ENCODE peak calls at places on chromosomes 2 and 18, in nine cellular contexts. One of them, this sample, is unnamed.

GRCh38 chr18:36355511-36355910 is 58.0 kb downstream of the FHOD3 start:
- DNase-seq in cardiac fibroblast: no peak
- DNase-seq in NT2/D1: no peak
- DNase-seq in iPS DF 6.9: no peak
- DNase-seq in HFF-Myc: no peak
- DNase-seq in GM12865: no peak
- DNase-seq in right lobe of liver: no peak
- DNase-seq in esophagus squamous epithelium: no peak
- DNase-seq in fibroblast of mammary gland: peak
- DNase-seq in this sample: no peak

GRCh38 chr2:85992611-85993010 is 103.8 kb upstream of the ST3GAL5 start:
- DNase-seq in cardiac fibroblast: no peak
- DNase-seq in NT2/D1: no peak
- DNase-seq in iPS DF 6.9: no peak
- DNase-seq in HFF-Myc: no peak
- DNase-seq in GM12865: no peak
- DNase-seq in right lobe of liver: peak
- DNase-seq in esophagus squamous epithelium: no peak
- DNase-seq in fibroblast of mammary gland: no peak
- DNase-seq in this sample: no peak

GRCh38 chr2:105400138-105400540 is 1.3 kb upstream of the FHL2 start:
- DNase-seq in cardiac fibroblast: no peak
- DNase-seq in NT2/D1: no peak
- DNase-seq in iPS DF 6.9: no peak
- DNase-seq in HFF-Myc: no peak
- DNase-seq in GM12865: no peak
- DNase-seq in right lobe of liver: no peak
- DNase-seq in esophagus squamous epithelium: no peak
- DNase-seq in fibroblast of mammary gland: no peak
- DNase-seq in this sample: no peak

GRCh38 chr2:26561918-26562810 is 79.0 kb downstream of the CIB4 start:
- DNase-seq in cardiac fibroblast: peak
- DNase-seq in NT2/D1: no peak
- DNase-seq in iPS DF 6.9: no peak
- DNase-seq in HFF-Myc: no peak
- DNase-seq in GM12865: peak
- DNase-seq in right lobe of liver: peak
- DNase-seq in esophagus squamous epithelium: no peak
- DNase-seq in fibroblast of mammary gland: peak
- DNase-seq in this sample: peak

GRCh38 chr2:241680827-241681599 is 5.6 kb downstream of the DTYMK start:
- DNase-seq in cardiac fibroblast: peak
- DNase-seq in NT2/D1: no peak
- DNase-seq in iPS DF 6.9: no peak
- DNase-seq in HFF-Myc: peak
- DNase-seq in GM12865: no peak
- DNase-seq in right lobe of liver: no peak
- DNase-seq in esophagus squamous epithelium: no peak
- DNase-seq in fibroblast of mammary gland: peak
- DNase-seq in this sample: peak

GRCh38 chr2:8154936-8155335 is 526.9 kb upstream of the ID2 start:
- DNase-seq in cardiac fibroblast: no peak
- DNase-seq in NT2/D1: no peak
- DNase-seq in iPS DF 6.9: no peak
- DNase-seq in HFF-Myc: no peak
- DNase-seq in GM12865: peak
- DNase-seq in right lobe of liver: no peak
- DNase-seq in esophagus squamous epithelium: no peak
- DNase-seq in fibroblast of mammary gland: peak
- DNase-seq in this sample: no peak

GRCh38 chr2:240556553-240557100 is 1.2 kb downstream of the ANKMY1 start:
- DNase-seq in cardiac fibroblast: peak
- DNase-seq in NT2/D1: peak
- DNase-seq in iPS DF 6.9: no peak
- DNase-seq in HFF-Myc: no peak
- DNase-seq in GM12865: peak
- DNase-seq in right lobe of liver: no peak
- DNase-seq in esophagus squamous epithelium: no peak
- DNase-seq in fibroblast of mammary gland: peak
- DNase-seq in this sample: peak

GRCh38 chr2:209648714-209649113 is 122.9 kb upstream of the UNC80 start:
- DNase-seq in cardiac fibroblast: peak
- DNase-seq in NT2/D1: no peak
- DNase-seq in iPS DF 6.9: no peak
- DNase-seq in HFF-Myc: no peak
- DNase-seq in GM12865: no peak
- DNase-seq in right lobe of liver: no peak
- DNase-seq in esophagus squamous epithelium: no peak
- DNase-seq in fibroblast of mammary gland: peak
- DNase-seq in this sample: peak

GRCh38 chr2:134988994-134989605 is 58.1 kb downstream of the MAP3K19 start:
- DNase-seq in cardiac fibroblast: peak
- DNase-seq in NT2/D1: no peak
- DNase-seq in iPS DF 6.9: no peak
- DNase-seq in HFF-Myc: peak
- DNase-seq in GM12865: peak
- DNase-seq in right lobe of liver: no peak
- DNase-seq in esophagus squamous epithelium: no peak
- DNase-seq in fibroblast of mammary gland: peak
- DNase-seq in this sample: peak

GRCh38 chr2:236856856-236857616 is 228.7 kb upstream of the COPS8 start:
- DNase-seq in cardiac fibroblast: no peak
- DNase-seq in NT2/D1: no peak
- DNase-seq in iPS DF 6.9: no peak
- DNase-seq in HFF-Myc: no peak
- DNase-seq in GM12865: no peak
- DNase-seq in right lobe of liver: peak
- DNase-seq in esophagus squamous epithelium: no peak
- DNase-seq in fibroblast of mammary gland: no peak
- DNase-seq in this sample: no peak

GRCh38 chr2:101901241-101901640 is 90.5 kb upstream of the IL1R2 start:
- DNase-seq in cardiac fibroblast: no peak
- DNase-seq in NT2/D1: no peak
- DNase-seq in iPS DF 6.9: no peak
- DNase-seq in HFF-Myc: no peak
- DNase-seq in GM12865: peak
- DNase-seq in right lobe of liver: no peak
- DNase-seq in esophagus squamous epithelium: no peak
- DNase-seq in fibroblast of mammary gland: no peak
- DNase-seq in this sample: no peak

GRCh38 chr18:58161659-58162058 is 117.6 kb downstream of the NEDD4L start:
- DNase-seq in cardiac fibroblast: peak
- DNase-seq in NT2/D1: no peak
- DNase-seq in iPS DF 6.9: peak
- DNase-seq in HFF-Myc: no peak
- DNase-seq in GM12865: no peak
- DNase-seq in right lobe of liver: no peak
- DNase-seq in esophagus squamous epithelium: no peak
- DNase-seq in fibroblast of mammary gland: peak
- DNase-seq in this sample: peak

DNA sequence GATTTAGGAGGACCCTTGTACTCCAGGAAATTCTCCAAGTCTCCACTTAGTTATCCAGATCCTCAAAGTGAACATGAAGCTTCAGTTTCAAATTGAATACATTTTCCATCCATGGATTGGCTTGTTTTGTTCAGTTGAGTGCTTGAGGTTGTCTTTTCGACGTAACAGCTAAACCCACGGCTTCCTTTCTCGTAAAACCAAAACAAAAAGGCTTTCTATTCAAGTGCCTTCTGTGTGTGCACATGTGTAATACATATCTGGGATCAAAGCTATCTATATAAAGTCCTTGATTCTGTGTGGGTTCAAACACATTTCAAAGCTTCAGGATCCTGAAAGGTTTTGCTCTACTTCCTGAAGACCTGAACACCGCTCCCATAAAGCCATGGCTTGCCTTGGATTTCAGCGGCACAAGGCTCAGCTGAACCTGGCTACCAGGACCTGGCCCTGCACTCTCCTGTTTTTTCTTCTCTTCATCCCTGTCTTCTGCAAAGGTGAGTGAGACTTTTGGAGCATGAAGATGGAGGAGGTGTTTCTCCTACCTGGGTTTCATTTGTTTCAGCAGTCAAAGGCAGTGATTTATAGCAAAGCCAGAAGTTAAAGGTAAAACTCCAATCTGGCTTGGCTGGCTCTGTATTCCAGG is at the start of gene CTLA4:
- DNase-seq in cardiac fibroblast: no peak
- DNase-seq in NT2/D1: no peak
- DNase-seq in iPS DF 6.9: no peak
- DNase-seq in HFF-Myc: no peak
- DNase-seq in GM12865: no peak
- DNase-seq in right lobe of liver: no peak
- DNase-seq in esophagus squamous epithelium: no peak
- DNase-seq in fibroblast of mammary gland: no peak
- DNase-seq in this sample: no peak
- H3K4me3 ChIP-seq in cardiac fibroblast: no peak
- H3K4me3 ChIP-seq in NT2/D1: no peak
- H3K4me3 ChIP-seq in iPS DF 6.9: no peak
- H3K4me3 ChIP-seq in HFF-Myc: no peak
- H3K4me3 ChIP-seq in GM12865: no peak
- H3K4me3 ChIP-seq in right lobe of liver: no peak
- H3K4me3 ChIP-seq in esophagus squamous epithelium: peak
- H3K4me3 ChIP-seq in fibroblast of mammary gland: no peak
- H3K4me3 ChIP-seq in this sample: no peak

DNA sequence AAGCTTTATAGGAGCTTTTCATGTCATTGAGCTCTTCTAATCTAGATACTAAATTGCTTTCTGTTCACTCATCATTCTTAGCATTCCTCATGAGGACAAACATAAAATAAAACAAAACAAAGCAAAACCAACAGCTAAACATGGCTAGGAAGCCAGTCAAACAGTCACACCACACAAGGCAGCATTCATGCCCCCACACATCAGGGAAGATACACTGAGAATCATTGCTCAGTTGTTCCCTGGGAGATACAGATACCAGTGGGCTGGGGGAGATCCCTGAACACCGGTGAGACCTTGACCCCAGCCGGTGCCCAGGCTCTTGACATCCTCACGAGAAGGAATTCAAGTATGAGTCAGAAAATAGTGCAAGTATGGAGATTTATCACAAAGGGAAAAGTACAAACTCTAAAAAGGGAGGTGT is 177.9 kb upstream of the ARL4C start:
- DNase-seq in cardiac fibroblast: peak
- DNase-seq in NT2/D1: no peak
- DNase-seq in iPS DF 6.9: no peak
- DNase-seq in HFF-Myc: no peak
- DNase-seq in GM12865: no peak
- DNase-seq in right lobe of liver: no peak
- DNase-seq in esophagus squamous epithelium: no peak
- DNase-seq in fibroblast of mammary gland: peak
- DNase-seq in this sample: peak
- H3K4me3 ChIP-seq in cardiac fibroblast: no peak
- H3K4me3 ChIP-seq in NT2/D1: no peak
- H3K4me3 ChIP-seq in iPS DF 6.9: no peak
- H3K4me3 ChIP-seq in HFF-Myc: no peak
- H3K4me3 ChIP-seq in GM12865: no peak
- H3K4me3 ChIP-seq in right lobe of liver: no peak
- H3K4me3 ChIP-seq in esophagus squamous epithelium: no peak
- H3K4me3 ChIP-seq in fibroblast of mammary gland: no peak
- H3K4me3 ChIP-seq in this sample: no peak

GRCh38 chr2:10329584-10329879 is 26.8 kb downstream of the HPCAL1 start:
- DNase-seq in cardiac fibroblast: no peak
- DNase-seq in NT2/D1: no peak
- DNase-seq in iPS DF 6.9: no peak
- DNase-seq in HFF-Myc: no peak
- DNase-seq in GM12865: no peak
- DNase-seq in right lobe of liver: no peak
- DNase-seq in esophagus squamous epithelium: no peak
- DNase-seq in fibroblast of mammary gland: no peak
- DNase-seq in this sample: no peak
- H3K4me3 ChIP-seq in cardiac fibroblast: no peak
- H3K4me3 ChIP-seq in NT2/D1: no peak
- H3K4me3 ChIP-seq in iPS DF 6.9: no peak
- H3K4me3 ChIP-seq in HFF-Myc: no peak
- H3K4me3 ChIP-seq in GM12865: no peak
- H3K4me3 ChIP-seq in right lobe of liver: no peak
- H3K4me3 ChIP-seq in esophagus squamous epithelium: no peak
- H3K4me3 ChIP-seq in fibroblast of mammary gland: no peak
- H3K4me3 ChIP-seq in this sample: no peak

GRCh38 chr2:128371648-128372345 is 53.1 kb upstream of the HS6ST1 start:
- DNase-seq in cardiac fibroblast: no peak
- DNase-seq in NT2/D1: no peak
- DNase-seq in iPS DF 6.9: no peak
- DNase-seq in HFF-Myc: no peak
- DNase-seq in GM12865: peak
- DNase-seq in right lobe of liver: no peak
- DNase-seq in esophagus squamous epithelium: no peak
- DNase-seq in fibroblast of mammary gland: no peak
- DNase-seq in this sample: no peak
- H3K4me3 ChIP-seq in cardiac fibroblast: no peak
- H3K4me3 ChIP-seq in NT2/D1: no peak
- H3K4me3 ChIP-seq in iPS DF 6.9: no peak
- H3K4me3 ChIP-seq in HFF-Myc: no peak
- H3K4me3 ChIP-seq in GM12865: no peak
- H3K4me3 ChIP-seq in right lobe of liver: no peak
- H3K4me3 ChIP-seq in esophagus squamous epithelium: no peak
- H3K4me3 ChIP-seq in fibroblast of mammary gland: no peak
- H3K4me3 ChIP-seq in this sample: no peak

GRCh38 chr2:119364798-119365197 is 1.8 kb downstream of the C2orf76 start:
- DNase-seq in cardiac fibroblast: no peak
- DNase-seq in NT2/D1: no peak
- DNase-seq in iPS DF 6.9: no peak
- DNase-seq in HFF-Myc: no peak
- DNase-seq in GM12865: no peak
- DNase-seq in right lobe of liver: no peak
- DNase-seq in esophagus squamous epithelium: no peak
- DNase-seq in fibroblast of mammary gland: no peak
- DNase-seq in this sample: no peak
- H3K4me3 ChIP-seq in cardiac fibroblast: no peak
- H3K4me3 ChIP-seq in NT2/D1: no peak
- H3K4me3 ChIP-seq in iPS DF 6.9: no peak
- H3K4me3 ChIP-seq in HFF-Myc: no peak
- H3K4me3 ChIP-seq in GM12865: peak
- H3K4me3 ChIP-seq in right lobe of liver: no peak
- H3K4me3 ChIP-seq in esophagus squamous epithelium: no peak
- H3K4me3 ChIP-seq in fibroblast of mammary gland: no peak
- H3K4me3 ChIP-seq in this sample: no peak

GRCh38 chr2:199470361-199470671 is 12.6 kb upstream of the SATB2 start:
- DNase-seq in cardiac fibroblast: no peak
- DNase-seq in NT2/D1: no peak
- DNase-seq in iPS DF 6.9: no peak
- DNase-seq in HFF-Myc: no peak
- DNase-seq in GM12865: no peak
- DNase-seq in right lobe of liver: no peak
- DNase-seq in esophagus squamous epithelium: no peak
- DNase-seq in fibroblast of mammary gland: no peak
- DNase-seq in this sample: no peak
- H3K4me3 ChIP-seq in cardiac fibroblast: no peak
- H3K4me3 ChIP-seq in NT2/D1: peak
- H3K4me3 ChIP-seq in iPS DF 6.9: no peak
- H3K4me3 ChIP-seq in HFF-Myc: no peak
- H3K4me3 ChIP-seq in GM12865: no peak
- H3K4me3 ChIP-seq in right lobe of liver: no peak
- H3K4me3 ChIP-seq in esophagus squamous epithelium: no peak
- H3K4me3 ChIP-seq in fibroblast of mammary gland: no peak
- H3K4me3 ChIP-seq in this sample: no peak

This sample was measured in fibroblast of pulmonary artery.